ENCODE peak calls at places on chromosomes 2 and 18, in five cellular contexts. One of them, this sample, is unnamed.

GRCh38 chr2:173571021-173571821 is 216.5 kb downstream of the CDCA7 start:
- DNase-seq in dorsolateral prefrontal cortex: no peak
- DNase-seq in astrocyte: no peak
- DNase-seq in cardiac muscle cell: peak
- DNase-seq in foreskin keratinocyte: peak
- DNase-seq in this sample: peak

GRCh38 chr2:68743531-68743930 is 8.9 kb downstream of the ARHGAP25 start:
- DNase-seq in dorsolateral prefrontal cortex: no peak
- DNase-seq in astrocyte: no peak
- DNase-seq in cardiac muscle cell: no peak
- DNase-seq in foreskin keratinocyte: no peak
- DNase-seq in this sample: no peak

GRCh38 chr2:195572894-195573293 is 84.1 kb upstream of the SLC39A10 start:
- DNase-seq in dorsolateral prefrontal cortex: no peak
- DNase-seq in astrocyte: no peak
- DNase-seq in cardiac muscle cell: no peak
- DNase-seq in foreskin keratinocyte: no peak
- DNase-seq in this sample: no peak

GRCh38 chr18:24930974-24931373 is 421.0 kb downstream of the ZNF521 start:
- DNase-seq in dorsolateral prefrontal cortex: no peak
- DNase-seq in astrocyte: no peak
- DNase-seq in cardiac muscle cell: no peak
- DNase-seq in foreskin keratinocyte: no peak
- DNase-seq in this sample: no peak

GRCh38 chr18:37536646-37537045 is 29.0 kb downstream of the CELF4 start:
- DNase-seq in dorsolateral prefrontal cortex: no peak
- DNase-seq in astrocyte: no peak
- DNase-seq in cardiac muscle cell: no peak
- DNase-seq in foreskin keratinocyte: no peak
- DNase-seq in this sample: no peak

GRCh38 chr2:63053889-63054725 is 3.5 kb downstream of the OTX1 start:
- DNase-seq in dorsolateral prefrontal cortex: no peak
- DNase-seq in astrocyte: no peak
- DNase-seq in cardiac muscle cell: no peak
- DNase-seq in foreskin keratinocyte: no peak
- DNase-seq in this sample: no peak

GRCh38 chr18:76503999-76504398 is 9.0 kb upstream of the ZNF516 start:
- DNase-seq in dorsolateral prefrontal cortex: no peak
- DNase-seq in astrocyte: no peak
- DNase-seq in cardiac muscle cell: no peak
- DNase-seq in foreskin keratinocyte: no peak
- DNase-seq in this sample: no peak

GRCh38 chr2:12317286-12317685 is 399.4 kb upstream of the TRIB2 start:
- DNase-seq in dorsolateral prefrontal cortex: no peak
- DNase-seq in astrocyte: no peak
- DNase-seq in cardiac muscle cell: no peak
- DNase-seq in foreskin keratinocyte: no peak
- DNase-seq in this sample: no peak

GRCh38 chr18:58505181-58505580 is 123.7 kb downstream of the ALPK2 start:
- DNase-seq in dorsolateral prefrontal cortex: no peak
- DNase-seq in astrocyte: no peak
- DNase-seq in cardiac muscle cell: no peak
- DNase-seq in foreskin keratinocyte: no peak
- DNase-seq in this sample: no peak

GRCh38 chr2:10520154-10520553 is 72.0 kb upstream of the ODC1 start:
- DNase-seq in dorsolateral prefrontal cortex: no peak
- DNase-seq in astrocyte: no peak
- DNase-seq in cardiac muscle cell: no peak
- DNase-seq in foreskin keratinocyte: no peak
- DNase-seq in this sample: no peak

GRCh38 chr2:46650556-46651001 is 171.2 kb downstream of the TMEM247 start:
- DNase-seq in dorsolateral prefrontal cortex: peak
- DNase-seq in astrocyte: peak
- DNase-seq in cardiac muscle cell: peak
- DNase-seq in foreskin keratinocyte: peak
- DNase-seq in this sample: peak

GRCh38 chr2:53711271-53711780 is 56.3 kb upstream of the CHAC2 start:
- DNase-seq in dorsolateral prefrontal cortex: no peak
- DNase-seq in astrocyte: no peak
- DNase-seq in cardiac muscle cell: no peak
- DNase-seq in foreskin keratinocyte: no peak
- DNase-seq in this sample: no peak

GRCh38 chr2:67309281-67309680 is 87.9 kb upstream of the ETAA1 start:
- DNase-seq in dorsolateral prefrontal cortex: no peak
- DNase-seq in astrocyte: no peak
- DNase-seq in cardiac muscle cell: no peak
- DNase-seq in foreskin keratinocyte: peak
- DNase-seq in this sample: no peak

GRCh38 chr2:66427219-66427768 is 7.6 kb upstream of the MEIS1 start:
- DNase-seq in dorsolateral prefrontal cortex: no peak
- DNase-seq in astrocyte: no peak
- DNase-seq in cardiac muscle cell: no peak
- DNase-seq in foreskin keratinocyte: no peak
- DNase-seq in this sample: no peak

GRCh38 chr2:75499534-75499933 is 61.2 kb downstream of the EVA1A start:
- DNase-seq in dorsolateral prefrontal cortex: no peak
- DNase-seq in astrocyte: no peak
- DNase-seq in cardiac muscle cell: no peak
- DNase-seq in foreskin keratinocyte: no peak
- DNase-seq in this sample: no peak

GRCh38 chr2:38601463-38602135 is 1.1 kb downstream of the HNRNPLL start:
- DNase-seq in dorsolateral prefrontal cortex: no peak
- DNase-seq in astrocyte: peak
- DNase-seq in cardiac muscle cell: peak
- DNase-seq in foreskin keratinocyte: peak
- DNase-seq in this sample: no peak

GRCh38 chr2:169366066-169366465 is 3.7 kb upstream of the LRP2 start:
- DNase-seq in dorsolateral prefrontal cortex: no peak
- DNase-seq in astrocyte: no peak
- DNase-seq in cardiac muscle cell: no peak
- DNase-seq in foreskin keratinocyte: peak
- DNase-seq in this sample: no peak

GRCh38 chr2:231482806-231483391 is 18.6 kb upstream of the NCL start:
- DNase-seq in dorsolateral prefrontal cortex: peak
- DNase-seq in astrocyte: no peak
- DNase-seq in cardiac muscle cell: peak
- DNase-seq in foreskin keratinocyte: peak
- DNase-seq in this sample: peak

GRCh38 chr2:24825883-24826800 is 32.9 kb downstream of the CENPO start:
- DNase-seq in dorsolateral prefrontal cortex: no peak
- DNase-seq in astrocyte: no peak
- DNase-seq in cardiac muscle cell: peak
- DNase-seq in foreskin keratinocyte: no peak
- DNase-seq in this sample: no peak

GRCh38 chr2:7497223-7497622 is 580.0 kb downstream of the RNF144A start:
- DNase-seq in dorsolateral prefrontal cortex: no peak
- DNase-seq in astrocyte: no peak
- DNase-seq in cardiac muscle cell: no peak
- DNase-seq in foreskin keratinocyte: no peak
- DNase-seq in this sample: no peak

GRCh38 chr2:216533504-216534068 is 34.9 kb downstream of the RPL37A start:
- DNase-seq in dorsolateral prefrontal cortex: no peak
- DNase-seq in astrocyte: no peak
- DNase-seq in cardiac muscle cell: no peak
- DNase-seq in foreskin keratinocyte: peak
- DNase-seq in this sample: no peak

GRCh38 chr2:9614562-9614961 is 16.2 kb downstream of the YWHAQ start:
- DNase-seq in dorsolateral prefrontal cortex: no peak
- DNase-seq in astrocyte: no peak
- DNase-seq in cardiac muscle cell: no peak
- DNase-seq in foreskin keratinocyte: no peak
- DNase-seq in this sample: no peak

GRCh38 chr18:79104137-79104536 is 34.9 kb downstream of the ATP9B start:
- DNase-seq in dorsolateral prefrontal cortex: no peak
- DNase-seq in astrocyte: no peak
- DNase-seq in cardiac muscle cell: no peak
- DNase-seq in foreskin keratinocyte: no peak
- DNase-seq in this sample: no peak

GRCh38 chr2:55133467-55134315 is 83.4 kb upstream of the RTN4 start:
- DNase-seq in dorsolateral prefrontal cortex: peak
- DNase-seq in astrocyte: peak
- DNase-seq in cardiac muscle cell: peak
- DNase-seq in foreskin keratinocyte: peak
- DNase-seq in this sample: no peak

DNA sequence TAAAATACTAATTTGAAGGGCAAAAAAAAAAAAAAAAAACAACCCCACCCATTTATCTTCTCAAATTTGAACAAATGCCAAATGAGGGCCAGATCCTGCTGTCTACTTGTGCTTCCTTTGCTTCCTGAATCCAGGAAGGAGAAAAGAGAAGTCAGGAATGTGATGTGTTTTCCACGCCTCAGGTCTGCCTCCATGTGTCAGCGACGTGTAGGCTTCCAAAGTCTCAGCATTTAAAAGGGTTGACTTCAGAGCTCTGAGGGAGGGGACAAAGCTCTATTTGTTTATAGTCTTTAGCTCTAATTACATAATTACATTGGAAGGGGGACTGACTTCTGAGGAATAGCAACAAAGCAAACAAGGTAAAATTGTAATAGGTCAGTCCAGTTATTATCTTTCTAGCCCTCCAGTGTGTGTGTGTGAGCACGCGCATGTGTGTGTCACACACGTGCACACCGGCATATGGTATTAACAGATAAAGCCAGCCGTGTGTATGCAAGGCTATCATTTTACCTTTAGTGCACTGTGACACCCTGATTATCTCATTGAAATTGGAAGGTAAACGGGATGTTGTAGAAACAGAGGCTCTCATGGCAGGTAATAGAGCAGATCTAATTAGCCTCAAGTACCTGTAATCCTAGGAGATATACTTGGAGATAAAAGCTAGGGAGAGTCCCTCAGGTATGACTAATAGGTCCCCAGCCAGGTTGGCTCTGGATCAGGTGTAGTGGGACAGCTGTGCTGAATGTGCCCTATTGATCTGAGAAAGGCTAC is 911.4 kb upstream of the ZEB2 start:
- DNase-seq in dorsolateral prefrontal cortex: no peak
- DNase-seq in astrocyte: no peak
- DNase-seq in cardiac muscle cell: peak
- DNase-seq in foreskin keratinocyte: no peak
- DNase-seq in this sample: no peak
- TF ChIP-seq CTCF in dorsolateral prefrontal cortex: no peak
- TF ChIP-seq CTCF in astrocyte: no peak
- TF ChIP-seq CTCF in cardiac muscle cell: no peak
- TF ChIP-seq CTCF in foreskin keratinocyte: peak
- TF ChIP-seq CTCF in this sample: no peak

GRCh38 chr18:8735274-8735673 is 29.9 kb downstream of the MTCL1 start:
- DNase-seq in dorsolateral prefrontal cortex: no peak
- DNase-seq in astrocyte: no peak
- DNase-seq in cardiac muscle cell: no peak
- DNase-seq in foreskin keratinocyte: no peak
- DNase-seq in this sample: no peak
- H3K27ac ChIP-seq in dorsolateral prefrontal cortex: no peak
- H3K27ac ChIP-seq in astrocyte: no peak
- H3K27ac ChIP-seq in cardiac muscle cell: no peak
- H3K27ac ChIP-seq in foreskin keratinocyte: peak
- H3K27ac ChIP-seq in this sample: no peak

DNA sequence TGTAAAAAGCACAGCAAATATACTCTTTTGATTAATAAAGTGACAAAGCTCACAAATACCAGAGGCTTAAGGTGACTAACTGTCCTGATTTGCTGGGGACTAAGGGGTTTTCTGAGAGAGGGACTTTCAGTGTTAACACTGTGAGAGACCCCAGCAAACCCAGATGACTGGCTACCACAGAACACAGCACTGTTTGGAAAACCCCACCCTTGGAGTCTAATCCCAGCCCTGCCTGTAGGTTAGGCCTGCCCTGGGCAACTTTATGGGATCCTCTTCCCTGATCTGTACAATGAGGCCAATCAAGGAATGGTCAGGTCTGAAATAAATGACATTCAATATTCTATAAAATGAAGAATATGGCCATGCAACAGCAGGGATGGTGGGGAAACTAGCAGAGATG is 30.5 kb upstream of the CTAGE1 start:
- DNase-seq in dorsolateral prefrontal cortex: no peak
- DNase-seq in astrocyte: no peak
- DNase-seq in cardiac muscle cell: no peak
- DNase-seq in foreskin keratinocyte: no peak
- DNase-seq in this sample: no peak
- TF ChIP-seq CTCF in dorsolateral prefrontal cortex: no peak
- TF ChIP-seq CTCF in astrocyte: no peak
- TF ChIP-seq CTCF in cardiac muscle cell: no peak
- TF ChIP-seq CTCF in foreskin keratinocyte: no peak
- TF ChIP-seq CTCF in this sample: no peak

DNA sequence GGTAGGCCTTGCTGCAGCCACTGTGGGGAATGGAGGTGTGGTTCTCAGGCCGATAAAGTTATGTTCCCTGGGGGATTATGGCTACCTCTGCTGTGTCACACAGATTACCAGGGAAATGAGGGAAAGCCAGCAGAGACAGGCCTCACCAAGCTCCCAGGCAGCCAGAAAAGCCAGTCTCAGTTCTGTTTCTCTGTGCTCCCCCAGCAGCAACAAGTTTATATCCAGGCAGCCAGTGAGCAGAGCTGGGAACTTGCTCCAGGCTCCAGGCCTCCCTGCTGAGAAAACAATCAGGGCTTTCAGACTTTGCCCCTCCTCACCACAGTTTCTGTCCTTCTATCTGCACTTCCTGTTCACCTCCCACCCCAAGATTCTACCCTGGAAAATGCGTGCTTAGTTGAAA is 596.6 kb upstream of the GYPC start:
- DNase-seq in dorsolateral prefrontal cortex: no peak
- DNase-seq in astrocyte: no peak
- DNase-seq in cardiac muscle cell: no peak
- DNase-seq in foreskin keratinocyte: no peak
- DNase-seq in this sample: no peak
- H3K27ac ChIP-seq in dorsolateral prefrontal cortex: no peak
- H3K27ac ChIP-seq in astrocyte: no peak
- H3K27ac ChIP-seq in cardiac muscle cell: no peak
- H3K27ac ChIP-seq in foreskin keratinocyte: no peak
- H3K27ac ChIP-seq in this sample: no peak

GRCh38 chr2:213149332-213149875 is 2.0 kb downstream of the IKZF2 start:
- DNase-seq in dorsolateral prefrontal cortex: no peak
- DNase-seq in astrocyte: peak
- DNase-seq in cardiac muscle cell: peak
- DNase-seq in foreskin keratinocyte: no peak
- DNase-seq in this sample: no peak
- TF ChIP-seq CTCF in dorsolateral prefrontal cortex: peak
- TF ChIP-seq CTCF in astrocyte: no peak
- TF ChIP-seq CTCF in cardiac muscle cell: no peak
- TF ChIP-seq CTCF in foreskin keratinocyte: peak
- TF ChIP-seq CTCF in this sample: no peak

DNA sequence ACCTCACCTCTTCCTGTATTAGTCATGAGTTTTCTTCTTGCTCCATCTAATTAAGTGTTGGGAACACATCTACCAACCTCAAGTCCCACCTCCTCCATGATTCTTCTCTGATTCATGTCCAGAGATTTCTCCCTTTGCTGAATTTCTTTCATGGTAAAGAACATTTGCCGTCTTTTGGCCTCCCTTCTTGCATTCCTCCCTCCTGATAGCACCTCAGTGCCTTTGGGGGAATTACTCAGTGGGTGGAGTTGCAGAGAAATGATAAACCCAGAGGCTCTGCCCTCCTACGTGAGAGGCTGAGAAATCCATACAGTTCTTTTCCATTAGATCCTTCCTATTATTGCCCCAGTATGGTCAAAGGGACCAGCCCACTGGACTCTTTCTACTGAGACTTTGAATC is 651.9 kb downstream of the SLC4A3 start:
- DNase-seq in dorsolateral prefrontal cortex: no peak
- DNase-seq in astrocyte: peak
- DNase-seq in cardiac muscle cell: peak
- DNase-seq in foreskin keratinocyte: peak
- DNase-seq in this sample: no peak
- H3K27ac ChIP-seq in dorsolateral prefrontal cortex: no peak
- H3K27ac ChIP-seq in astrocyte: peak
- H3K27ac ChIP-seq in cardiac muscle cell: no peak
- H3K27ac ChIP-seq in foreskin keratinocyte: peak
- H3K27ac ChIP-seq in this sample: no peak

This sample was measured in HL-60.